ENCODE peak calls at places on chromosomes 12 and 14, in four cellular contexts. J, V, Z and G are unnamed samples.

GRCh38 chr14:61923348-61923747 is 161.1 kb downstream of the SNAPC1 start:
- DNase-seq in J (no peak), V (no peak), Z (no peak), G (no peak)

GRCh38 chr12:104072099-104072498 is 7.8 kb downstream of the HCFC2 start:
- DNase-seq in J (no peak), V (no peak), Z (no peak), G (no peak)

GRCh38 chr12:113345318-113345717 is 10.4 kb upstream of the SLC8B1 start:
- DNase-seq in J (no peak), V (no peak), Z (no peak), G (no peak)

GRCh38 chr14:63454863-63455622 is 88.1 kb downstream of the PPP2R5E start:
- DNase-seq in J (no peak), V (no peak), Z (no peak), G (no peak)

GRCh38 chr14:90140298-90140955 is 78.6 kb downstream of the KCNK13 start:
- DNase-seq in J (no peak), V (no peak), Z (no peak), G (no peak)

GRCh38 chr12:66129934-66130266 is 650 bp downstream of the LLPH start:
- DNase-seq in J (no peak), V (no peak), Z (no peak), G (no peak)

GRCh38 chr14:22547309-22547947 is 41.6 kb downstream of the DAD1 start:
- DNase-seq in J (no peak), V (no peak), Z (no peak), G (no peak)

GRCh38 chr12:42648061-42648460 is 58.5 kb upstream of the PRICKLE1 start:
- DNase-seq in J (no peak), V (no peak), Z (no peak), G (no peak)

GRCh38 chr14:35819591-35820540 is 6.3 kb upstream of the BRMS1L start:
- DNase-seq in J (no peak), V (no peak), Z (no peak), G (no peak)

GRCh38 chr14:100533647-100534485 is 53.4 kb downstream of the BEGAIN start:
- DNase-seq in J (no peak), V (no peak), Z (no peak), G (no peak)

GRCh38 chr14:87864356-87865230 is 128.4 kb downstream of the GALC start:
- DNase-seq in J (no peak), V (no peak), Z (no peak), G (no peak)

GRCh38 chr14:94217116-94217515 is 43.0 kb downstream of the PPP4R4 start:
- DNase-seq in J (no peak), V (no peak), Z (no peak), G (no peak)

GRCh38 chr14:106564058-106564643 is 1037.8 kb downstream of the TMEM121 start:
- DNase-seq in J (peak), V (no peak), Z (no peak), G (peak)

GRCh38 chr14:90409209-90409730 is 12.4 kb downstream of the CALM1 start:
- DNase-seq in J (no peak), V (no peak), Z (no peak), G (no peak)

GRCh38 chr12:27969901-27970390 is 2.6 kb downstream of the PTHLH start:
- DNase-seq in J (peak), V (peak), Z (no peak), G (peak)

GRCh38 chr14:39080886-39081285 is 22.1 kb downstream of the SEC23A start:
- DNase-seq in J (no peak), V (no peak), Z (no peak), G (no peak)

GRCh38 chr12:125225641-125226040 is 160.4 kb downstream of the AACS start:
- DNase-seq in J (no peak), V (no peak), Z (no peak), G (no peak)

GRCh38 chr12:10101042-10101579 is 2.3 kb upstream of the CLEC1A start:
- DNase-seq in J (no peak), V (no peak), Z (no peak), G (no peak)

GRCh38 chr12:6165418-6165817 is 34.8 kb upstream of the CD9 start:
- DNase-seq in J (no peak), V (no peak), Z (no peak), G (no peak)

GRCh38 chr14:81946808-81947798 is 413.4 kb upstream of the SEL1L start:
- DNase-seq in J (no peak), V (no peak), Z (no peak), G (no peak)

GRCh38 chr12:32891956-32892355 is 4.6 kb downstream of the PKP2 start:
- DNase-seq in J (no peak), V (no peak), Z (no peak), G (peak)

GRCh38 chr14:24535737-24536136 is 27.7 kb upstream of the CMA1 start:
- DNase-seq in J (no peak), V (no peak), Z (no peak), G (no peak)

GRCh38 chr12:5989621-5990020 is 44.6 kb upstream of the ANO2 start:
- DNase-seq in J (no peak), V (no peak), Z (no peak), G (no peak)

GRCh38 chr14:88013750-88014349 is 8.9 kb downstream of the GPR65 start:
- DNase-seq in J (peak), V (peak), Z (no peak), G (peak)

GRCh38 chr12:12156116-12156515 is 85.4 kb downstream of the BCL2L14 start:
- DNase-seq in J (no peak), V (no peak), Z (no peak), G (no peak)

GRCh38 chr14:89443002-89443660 is 26.1 kb upstream of the FOXN3 start:
- DNase-seq in J (no peak), V (no peak), Z (no peak), G (no peak)

GRCh38 chr12:57148469-57149308 is 1.3 kb upstream of the LRP1-AS start:
- DNase-seq in J (no peak), V (no peak), Z (no peak), G (peak)

GRCh38 chr12:50574621-50575348 is 70.0 kb downstream of the DIP2B start:
- DNase-seq in J (no peak), V (no peak), Z (no peak), G (peak)

GRCh38 chr12:50569876-50570275 is 65.1 kb downstream of the DIP2B start:
- DNase-seq in J (no peak), V (no peak), Z (no peak), G (no peak)

GRCh38 chr12:50573271-50573670 is 68.5 kb downstream of the DIP2B start:
- DNase-seq in J (no peak), V (no peak), Z (no peak), G (no peak)

GRCh38 chr12:50572760-50573159 is 68.0 kb downstream of the DIP2B start:
- DNase-seq in J (no peak), V (no peak), Z (no peak), G (no peak)

GRCh38 chr12:50572275-50572674 is 67.5 kb downstream of the DIP2B start:
- DNase-seq in J (no peak), V (no peak), Z (no peak), G (peak)
- TF ChIP-seq FOSL1 in J (no peak), V (no peak), Z (no peak), G (no peak)

DNA sequence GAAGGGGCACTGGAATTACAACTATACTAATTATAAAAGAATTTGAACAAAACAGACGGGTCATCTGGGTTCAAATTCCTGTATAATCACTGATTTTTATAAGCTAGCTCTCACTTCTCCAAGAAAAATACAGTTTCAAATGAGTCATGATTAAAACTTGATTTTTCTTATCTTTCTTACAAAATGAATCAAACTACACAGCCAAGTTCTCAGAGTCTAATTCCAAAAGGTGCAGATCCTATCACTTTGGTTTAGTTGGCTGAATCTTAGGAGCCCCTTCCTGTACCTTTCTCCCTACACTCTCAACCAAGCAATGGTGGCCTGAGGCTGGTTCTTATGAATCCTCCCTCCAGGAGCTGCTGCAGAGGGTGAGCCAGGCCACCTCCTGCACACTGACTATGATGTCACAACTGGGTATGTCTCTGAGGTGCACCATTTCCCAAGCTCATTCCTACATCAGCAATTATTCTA is 43.8 kb upstream of the BMP4 start:
- DNase-seq in J (no peak), V (no peak), Z (no peak), G (no peak)
- TF ChIP-seq FOSL1 in J (no peak), V (no peak), Z (no peak), G (no peak)

DNA sequence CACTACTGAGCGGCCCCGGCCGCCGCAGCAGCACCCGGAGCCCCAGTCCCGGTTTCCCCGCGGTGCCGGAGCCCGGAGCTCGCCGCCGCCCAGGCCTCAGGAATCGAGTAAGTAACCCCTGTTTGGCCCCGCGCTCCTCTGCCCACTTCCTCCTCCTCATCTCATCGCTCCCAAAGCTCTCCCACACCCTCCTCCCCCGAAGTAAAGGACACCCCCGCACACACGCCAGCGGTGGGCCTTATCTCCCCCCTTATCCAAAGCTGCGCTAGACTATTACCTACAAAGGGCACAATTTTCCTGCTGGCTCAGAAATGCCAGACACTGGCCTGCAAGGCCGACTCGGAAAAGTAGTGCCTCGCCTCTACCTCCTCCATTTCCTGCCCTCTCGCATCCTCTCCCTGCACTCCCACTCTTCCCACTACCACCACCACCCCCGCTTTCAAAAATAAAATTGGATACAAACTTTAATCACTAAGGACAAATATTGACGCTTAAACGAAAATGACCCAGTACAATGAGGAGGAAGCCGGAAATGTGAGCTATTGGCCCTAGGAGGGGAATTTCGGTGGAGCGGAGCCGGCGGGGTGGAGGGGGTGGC is 581 bp upstream of the FOXG1 start:
- DNase-seq in J (peak), V (no peak), Z (no peak), G (no peak)
- TF ChIP-seq FOSL1 in J (no peak), V (no peak), Z (no peak), G (no peak)

GRCh38 chr14:75132374-75133086 is 5.7 kb upstream of the NEK9 start:
- DNase-seq in J (peak), V (peak), Z (no peak), G (peak)
- TF ChIP-seq FOSL1 in J (no peak), V (no peak), Z (no peak), G (no peak)

GRCh38 chr12:102478416-102479098 is 1.8 kb downstream of the IGF1 start:
- DNase-seq in J (no peak), V (no peak), Z (no peak), G (no peak)

GRCh38 chr12:102481705-102482104 is 1.3 kb upstream of the IGF1 start:
- DNase-seq in J (no peak), V (no peak), Z (no peak), G (no peak)

GRCh38 chr12:102479984-102480383 is 379 bp downstream of the IGF1 start:
- DNase-seq in J (no peak), V (no peak), Z (no peak), G (no peak)

GRCh38 chr12:102479099-102479887 is 1.1 kb downstream of the IGF1 start:
- DNase-seq in J (no peak), V (no peak), Z (no peak), G (no peak)

GRCh38 chr12:102480401-102480800 is at the start of gene IGF1:
- DNase-seq in J (no peak), V (no peak), Z (no peak), G (no peak)
- TF ChIP-seq FOSL1 in J (peak), V (no peak), Z (no peak), G (no peak)